ENCODE peak calls at places on chromosome 22, in eight cellular contexts. W, C, B, Z, M, G, I and P are unnamed samples.
A peak's percentile ranks its signal among the peaks of the same experiment; 100 is the strongest.

GRCh38 chr22:37221424-37222336 is 9.4 kb upstream of the SSTR3 start:
- DNase-seq in B (no peak), G (no peak), Z (no peak), I (no peak), C (no peak), M (no peak), W (no peak), P (no peak)

GRCh38 chr22:24969588-24970301 is 17.2 kb downstream of the KIAA1671 start:
- DNase-seq in B (no peak), W (no peak), G (peak; percentile 55), C (no peak), M (no peak), Z (no peak), I (no peak), P (no peak)

GRCh38 chr22:40289991-40290459 is 56.3 kb upstream of the ADSL start:
- DNase-seq in I (no peak), M (no peak), G (no peak), B (no peak), C (no peak), W (no peak), Z (no peak), P (no peak)

GRCh38 chr22:46894081-46894671 is 131.7 kb downstream of the TBC1D22A start:
- DNase-seq in Z (no peak), C (no peak), G (no peak), B (peak; percentile 26), I (no peak), M (no peak), W (no peak), P (no peak)

GRCh38 chr22:47351836-47352579 is 589.6 kb downstream of the TBC1D22A start:
- DNase-seq in Z (no peak), B (no peak), M (no peak), W (no peak), I (no peak), G (no peak), C (no peak), P (no peak)

GRCh38 chr22:42434283-42434682 is 2.1 kb upstream of the NFAM1 start:
- DNase-seq in Z (no peak), M (no peak), W (no peak), G (no peak), I (no peak), B (peak; percentile 28), C (no peak), P (no peak)

GRCh38 chr22:38068641-38069371 is 11.6 kb downstream of the PICK1 start:
- DNase-seq in I (no peak), Z (no peak), W (no peak), G (no peak), M (no peak), C (no peak), B (no peak), P (no peak)

GRCh38 chr22:46347646-46348045 is 12.1 kb downstream of the TRMU start:
- DNase-seq in B (no peak), W (no peak), Z (no peak), C (no peak), I (no peak), G (no peak), M (no peak), P (no peak)